ENCODE peak calls at places on chromosomes 2 and 18, in four cellular contexts. One of them, this sample, is unnamed. For H3K4me1 and H3K9me3, the result is how much of the 10 kb centered on the place peaks cover.

GRCh38 chr2:118940486-118941120 is 1.4 kb upstream of the MARCO start:
- DNase-seq in SJSA1: no peak
- DNase-seq in K562: no peak
- DNase-seq in tibial artery: peak
- DNase-seq in this sample: peak

GRCh38 chr2:202442882-202443281 is 66.8 kb downstream of the BMPR2 start:
- DNase-seq in K562: peak
- DNase-seq in tibial artery: no peak
- DNase-seq in SJSA1: no peak
- DNase-seq in this sample: no peak

GRCh38 chr2:174597347-174598047 is at the start of gene WIPF1:
- DNase-seq in SJSA1: peak
- DNase-seq in K562: no peak
- DNase-seq in tibial artery: no peak
- DNase-seq in this sample: no peak

GRCh38 chr18:46333371-46334199 is 229.4 kb downstream of the HAUS1 start:
- DNase-seq in K562: no peak
- DNase-seq in tibial artery: no peak
- DNase-seq in SJSA1: peak
- DNase-seq in this sample: peak

GRCh38 chr2:86787701-86788100 is 3.0 kb downstream of the CD8A start:
- DNase-seq in K562: no peak
- DNase-seq in SJSA1: no peak
- DNase-seq in tibial artery: no peak
- DNase-seq in this sample: peak

GRCh38 chr2:160491922-160492371 is 1.7 kb downstream of the RBMS1 start:
- DNase-seq in SJSA1: peak
- DNase-seq in tibial artery: no peak
- DNase-seq in K562: no peak
- DNase-seq in this sample: no peak

GRCh38 chr2:39778233-39778632 is 825 bp downstream of the THUMPD2 start:
- DNase-seq in K562: no peak
- DNase-seq in tibial artery: no peak
- DNase-seq in SJSA1: no peak
- DNase-seq in this sample: no peak

GRCh38 chr2:133814890-133815289 is 246.6 kb upstream of the NCKAP5 start:
- DNase-seq in SJSA1: no peak
- DNase-seq in tibial artery: no peak
- DNase-seq in K562: no peak
- DNase-seq in this sample: no peak

GRCh38 chr2:216011320-216011849 is 2.0 kb downstream of the MREG start:
- DNase-seq in SJSA1: no peak
- DNase-seq in tibial artery: no peak
- DNase-seq in K562: no peak
- DNase-seq in this sample: no peak

GRCh38 chr2:191170773-191171172 is 20.0 kb upstream of the STAT4 start:
- DNase-seq in SJSA1: no peak
- DNase-seq in tibial artery: no peak
- DNase-seq in K562: no peak
- DNase-seq in this sample: no peak
- H3K4me1 ChIP-seq in SJSA1: half or more
- H3K4me1 ChIP-seq in tibial artery: under half
- H3K4me1 ChIP-seq in K562: under half
- H3K4me1 ChIP-seq in this sample: under half

DNA sequence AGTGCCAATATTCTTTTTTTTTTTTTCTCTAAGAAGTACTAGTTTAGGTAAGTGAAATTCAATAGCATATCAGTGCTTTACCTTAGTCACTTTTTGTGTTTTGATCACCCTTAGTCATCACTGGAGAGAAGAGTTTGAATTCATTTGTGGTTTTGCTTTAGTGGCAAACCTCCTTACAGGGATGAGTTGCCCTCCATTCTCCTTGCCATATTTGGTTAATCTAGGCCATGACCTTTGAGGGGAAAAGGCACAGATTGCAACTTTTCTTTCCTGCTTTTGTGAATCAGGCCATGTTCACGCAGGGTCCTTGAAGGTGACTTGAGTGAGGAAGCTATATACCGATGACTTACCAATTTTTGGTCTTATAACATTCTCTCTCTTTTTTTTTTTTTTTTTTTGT is 34.4 kb downstream of the PLEKHA3 start:
- DNase-seq in tibial artery: no peak
- DNase-seq in K562: no peak
- DNase-seq in SJSA1: peak
- DNase-seq in this sample: no peak
- H3K9me3 ChIP-seq in tibial artery: under half
- H3K9me3 ChIP-seq in K562: under half
- H3K9me3 ChIP-seq in SJSA1: under half
- H3K9me3 ChIP-seq in this sample: under half

DNA sequence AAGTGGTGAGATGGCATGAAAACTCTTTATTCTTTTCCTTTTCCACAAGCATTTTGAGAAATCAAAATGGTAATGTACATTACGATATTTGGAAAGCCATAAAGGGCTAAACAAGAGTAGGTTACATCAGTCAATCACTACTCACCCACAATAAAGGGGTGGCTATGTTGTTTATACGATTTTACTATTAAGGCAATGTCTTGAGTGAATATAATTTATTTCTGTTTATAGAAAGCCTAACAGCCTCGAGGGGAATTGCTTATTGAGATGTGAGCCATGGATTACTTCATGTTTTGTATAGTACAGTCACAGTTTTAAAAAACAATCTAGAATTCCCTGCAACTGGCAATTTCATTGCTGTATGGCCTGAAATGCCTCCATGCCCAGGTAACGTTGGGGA is 237.5 kb upstream of the RBBP8 start:
- DNase-seq in tibial artery: no peak
- DNase-seq in SJSA1: no peak
- DNase-seq in K562: no peak
- DNase-seq in this sample: no peak
- H3K4me1 ChIP-seq in tibial artery: under half
- H3K4me1 ChIP-seq in SJSA1: under half
- H3K4me1 ChIP-seq in K562: under half
- H3K4me1 ChIP-seq in this sample: under half

GRCh38 chr2:89780318-89780717 is 1088.8 kb downstream of the RPIA start:
- DNase-seq in SJSA1: no peak
- DNase-seq in tibial artery: no peak
- DNase-seq in K562: no peak
- DNase-seq in this sample: no peak
- H3K9me3 ChIP-seq in SJSA1: under half
- H3K9me3 ChIP-seq in tibial artery: under half
- H3K9me3 ChIP-seq in K562: under half
- H3K9me3 ChIP-seq in this sample: under half

GRCh38 chr2:11750917-11751316 is 4.5 kb downstream of the LPIN1 start:
- DNase-seq in K562: peak
- DNase-seq in SJSA1: no peak
- DNase-seq in tibial artery: no peak
- DNase-seq in this sample: no peak
- H3K4me1 ChIP-seq in K562: half or more
- H3K4me1 ChIP-seq in SJSA1: under half
- H3K4me1 ChIP-seq in tibial artery: half or more
- H3K4me1 ChIP-seq in this sample: under half

GRCh38 chr2:106201656-106202055 is 7.6 kb upstream of the UXS1 start:
- DNase-seq in tibial artery: no peak
- DNase-seq in SJSA1: no peak
- DNase-seq in K562: no peak
- DNase-seq in this sample: no peak

GRCh38 chr2:106208399-106208798 is 14.3 kb upstream of the UXS1 start:
- DNase-seq in SJSA1: no peak
- DNase-seq in tibial artery: no peak
- DNase-seq in K562: peak
- DNase-seq in this sample: no peak

GRCh38 chr2:106207246-106207645 is 13.1 kb upstream of the UXS1 start:
- DNase-seq in SJSA1: no peak
- DNase-seq in K562: no peak
- DNase-seq in tibial artery: no peak
- DNase-seq in this sample: no peak

GRCh38 chr2:106208874-106209273 is 14.8 kb upstream of the UXS1 start:
- DNase-seq in SJSA1: no peak
- DNase-seq in K562: peak
- DNase-seq in tibial artery: no peak
- DNase-seq in this sample: no peak

GRCh38 chr2:106205488-106205887 is 11.4 kb upstream of the UXS1 start:
- DNase-seq in SJSA1: no peak
- DNase-seq in tibial artery: no peak
- DNase-seq in K562: no peak
- DNase-seq in this sample: no peak
- H3K9me3 ChIP-seq in SJSA1: under half
- H3K9me3 ChIP-seq in tibial artery: under half
- H3K9me3 ChIP-seq in K562: under half
- H3K9me3 ChIP-seq in this sample: under half

DNA sequence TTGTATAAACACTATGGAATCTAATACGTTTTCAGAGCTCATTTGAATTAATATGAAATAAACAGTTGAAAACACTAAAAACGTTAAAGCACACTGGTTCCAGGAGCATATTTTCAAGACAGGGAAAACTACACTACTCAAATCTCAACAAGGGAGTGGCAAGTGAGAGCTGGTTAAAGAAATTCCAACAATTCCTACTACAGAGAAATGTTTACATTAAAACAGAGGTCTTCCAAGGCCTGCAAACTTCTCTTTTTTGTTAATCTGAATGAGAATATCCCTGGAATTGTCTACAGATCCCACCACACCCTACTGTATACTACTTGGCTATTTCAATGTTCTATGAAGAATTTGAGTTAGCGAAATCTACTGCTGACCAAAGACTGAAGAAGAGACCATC is 231.5 kb downstream of the ZEB2 start:
- DNase-seq in K562: no peak
- DNase-seq in SJSA1: peak
- DNase-seq in tibial artery: no peak
- DNase-seq in this sample: no peak
- H3K4me1 ChIP-seq in K562: under half
- H3K4me1 ChIP-seq in SJSA1: under half
- H3K4me1 ChIP-seq in tibial artery: under half
- H3K4me1 ChIP-seq in this sample: under half

This sample was measured in right cardiac atrium.